ENCODE peak calls at places on chromosomes 3 and 15, in six cellular contexts. O, D, M, P, X and S are unnamed samples.
A peak's percentile ranks its signal among the peaks of the same experiment; 100 is the strongest.

GRCh38 chr3:55202320-55202719 is 274.5 kb upstream of the LRTM1 start:
- DNase-seq in O (no peak), D (peak; percentile 55), M (no peak), P (no peak), X (peak; percentile 95), S (peak; percentile 26)

GRCh38 chr15:72155021-72155621 is 36.9 kb downstream of the SENP8 start:
- DNase-seq in O (peak; percentile 92), D (peak; percentile 75), M (no peak), P (peak; percentile 51), X (peak; percentile 6), S (peak; percentile 85)

GRCh38 chr15:31434418-31435255 is 108.0 kb downstream of the KLF13 start:
- DNase-seq in O (no peak), D (peak; percentile 56), M (peak; percentile 71), P (no peak), X (peak; percentile 93), S (peak; percentile 53)

GRCh38 chr3:143979813-143980212 is 8.2 kb downstream of the DIPK2A start:
- DNase-seq in O (no peak), D (no peak), M (no peak), P (no peak), X (peak; percentile 36), S (no peak)

GRCh38 chr3:65828706-65829105 is 210.0 kb downstream of the MAGI1 start:
- DNase-seq in O (no peak), D (no peak), M (no peak), P (no peak), X (peak; percentile 31), S (peak; percentile 23)

GRCh38 chr15:56425976-56426375 is 39.0 kb downstream of the MNS1 start:
- DNase-seq in O (no peak), D (no peak), M (no peak), P (no peak), X (no peak), S (no peak)

GRCh38 chr3:72907851-72908620 is 20.2 kb downstream of the GXYLT2 start:
- DNase-seq in O (peak; percentile 13), D (peak; percentile 60), M (no peak), P (no peak), X (peak; percentile 86), S (peak; percentile 37)

GRCh38 chr15:31078461-31078860 is 23.1 kb downstream of the TRPM1 start:
- DNase-seq in O (no peak), D (no peak), M (no peak), P (peak; percentile 43), X (no peak), S (no peak)

GRCh38 chr3:145698252-145698651 is 462.7 kb downstream of the PLOD2 start:
- DNase-seq in O (no peak), D (no peak), M (no peak), P (no peak), X (no peak), S (peak; percentile 4)

GRCh38 chr3:140505256-140505655 is 172.6 kb upstream of the TRIM42 start:
- DNase-seq in O (no peak), D (no peak), M (no peak), P (no peak), X (no peak), S (peak; percentile 78)

GRCh38 chr15:101372149-101372577 is 77.1 kb upstream of the SNRPA1 start:
- DNase-seq in O (no peak), D (peak; percentile 19), M (no peak), P (no peak), X (peak; percentile 64), S (no peak)

GRCh38 chr3:8622873-8623725 is 21.5 kb downstream of the SSUH2 start:
- DNase-seq in O (peak; percentile 74), D (peak; percentile 76), M (peak; percentile 62), P (peak; percentile 89), X (peak; percentile 70), S (peak; percentile 30)

GRCh38 chr3:59879033-59879655 is 829.3 kb upstream of the CFAP20DC start:
- DNase-seq in O (no peak), D (no peak), M (no peak), P (no peak), X (no peak), S (no peak)

GRCh38 chr3:39124876-39125836 is 17.7 kb downstream of the TTC21A start:
- DNase-seq in O (peak; percentile 51), D (peak; percentile 48), M (no peak), P (no peak), X (peak; percentile 57), S (no peak)

GRCh38 chr3:66376568-66376967 is 124.3 kb downstream of the LRIG1 start:
- DNase-seq in O (no peak), D (peak; percentile 16), M (no peak), P (no peak), X (peak; percentile 85), S (peak; percentile 24)

GRCh38 chr3:149395107-149396089 is 17.9 kb upstream of the TM4SF1 start:
- DNase-seq in O (peak; percentile 73), D (peak; percentile 97), M (no peak), P (no peak), X (peak; percentile 67), S (no peak)

GRCh38 chr15:98873441-98874218 is 134.0 kb downstream of the PGPEP1L start:
- DNase-seq in O (peak; percentile 79), D (peak; percentile 94), M (no peak), P (no peak), X (peak; percentile 83), S (peak; percentile 90)

GRCh38 chr3:114218006-114218405 is 19.4 kb downstream of the ZNF80 start:
- DNase-seq in O (no peak), D (no peak), M (no peak), P (no peak), X (no peak), S (no peak)

GRCh38 chr3:185087419-185087818 is 65.4 kb downstream of the C3orf70 start:
- DNase-seq in O (no peak), D (no peak), M (no peak), P (no peak), X (no peak), S (no peak)

GRCh38 chr3:156892701-156893100 is 66.5 kb downstream of the LEKR1 start:
- DNase-seq in O (no peak), D (peak; percentile 97), M (no peak), P (no peak), X (peak; percentile 51), S (peak; percentile 93)

GRCh38 chr15:60917469-60918130 is 311.5 kb downstream of the RORA start:
- DNase-seq in O (no peak), D (no peak), M (no peak), P (no peak), X (peak; percentile 18), S (no peak)

GRCh38 chr3:188583476-188584161 is 429.7 kb downstream of the LPP start:
- DNase-seq in O (no peak), D (peak; percentile 73), M (peak; percentile 10), P (no peak), X (peak; percentile 29), S (peak; percentile 47)

DNA sequence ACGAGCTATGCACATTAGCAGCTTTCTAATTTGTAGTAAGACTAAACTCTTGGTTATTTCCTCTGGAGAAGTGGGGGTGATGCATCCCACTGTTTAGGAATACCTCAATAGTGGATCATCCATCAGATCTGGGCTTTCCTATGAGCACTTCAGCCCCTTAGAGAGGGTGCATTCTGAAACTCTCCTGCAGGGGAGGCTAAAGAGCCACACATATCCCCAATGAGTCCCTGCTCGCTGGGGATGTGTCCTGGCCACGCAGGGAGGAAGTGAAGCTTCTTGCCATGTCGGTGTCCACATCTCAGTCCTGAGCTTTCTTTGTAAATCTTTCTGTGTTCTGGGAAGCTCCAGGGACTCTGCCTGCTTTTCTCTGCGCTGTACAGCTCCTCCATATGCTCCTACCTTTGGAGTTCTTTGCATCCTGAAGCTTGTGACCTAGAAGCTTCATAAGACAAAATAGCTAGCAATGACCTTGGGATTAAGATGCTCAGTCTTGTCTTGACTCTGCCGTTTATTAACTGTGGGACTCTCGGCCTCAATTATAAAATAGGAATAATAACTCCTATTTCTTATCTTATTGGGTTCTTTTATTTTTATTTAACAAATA is 28.3 kb upstream of the MASP1 start:
- DNase-seq in O (peak; percentile 72), D (peak; percentile 77), M (peak; percentile 60), P (peak; percentile 94), X (peak; percentile 70), S (peak; percentile 59)
- H2AFZ ChIP-seq in O (no peak overlapping the region), D (peak overlapping the region; percentile 77), M (no peak overlapping the region), P (no peak overlapping the region), X (peak overlapping the region; percentile 38), S (peak overlapping the region; percentile 90)

GRCh38 chr3:87796137-87796899 is 262.5 kb downstream of the CGGBP1 start:
- DNase-seq in O (no peak), D (no peak), M (no peak), P (no peak), X (no peak), S (no peak)

GRCh38 chr3:87792193-87792531 is 266.6 kb downstream of the CGGBP1 start:
- DNase-seq in O (no peak), D (no peak), M (no peak), P (no peak), X (no peak), S (no peak)

GRCh38 chr3:87793322-87793877 is 265.4 kb downstream of the CGGBP1 start:
- DNase-seq in O (no peak), D (no peak), M (no peak), P (no peak), X (no peak), S (no peak)

GRCh38 chr3:87791248-87792027 is 267.4 kb downstream of the CGGBP1 start:
- DNase-seq in O (no peak), D (no peak), M (no peak), P (no peak), X (no peak), S (no peak)

GRCh38 chr3:87792532-87793321 is 266.1 kb downstream of the CGGBP1 start:
- DNase-seq in O (no peak), D (peak; percentile 7), M (no peak), P (peak; percentile 72), X (no peak), S (no peak)
- H2AFZ ChIP-seq in O (no peak within 1 kb of the TSS), D (peak within 1 kb of the TSS; percentile 78), M (no peak within 1 kb of the TSS), P (peak within 1 kb of the TSS; percentile 99), X (no peak within 1 kb of the TSS), S (peak within 1 kb of the TSS; percentile 46)

DNA sequence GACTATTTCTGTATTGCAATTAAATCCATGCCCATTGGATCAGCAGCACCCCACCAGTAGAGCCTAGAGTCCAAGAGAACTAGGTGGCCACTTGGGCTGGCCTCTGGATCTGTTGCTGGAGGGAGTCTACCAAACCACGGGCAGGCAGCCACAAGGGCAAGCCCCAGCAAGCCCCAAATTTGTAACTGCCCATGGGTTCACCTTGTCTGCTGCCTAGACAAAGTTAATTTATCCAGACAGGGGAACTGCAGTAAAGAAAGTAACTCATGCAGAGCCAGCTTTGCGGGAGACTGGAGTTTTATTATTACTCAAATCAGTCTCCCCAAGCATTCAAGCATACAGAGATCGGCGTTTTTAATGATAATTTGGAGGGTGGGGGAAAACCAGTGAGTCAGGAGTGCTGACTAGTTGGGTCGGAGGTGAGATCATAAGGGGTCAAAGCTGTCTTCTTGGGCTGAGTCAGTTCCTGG is 74.0 kb upstream of the TERB2 start:
- DNase-seq in O (no peak), D (peak; percentile 16), M (no peak), P (no peak), X (no peak), S (peak; percentile 77)
- H2AFZ ChIP-seq in O (no peak overlapping the region), D (no peak overlapping the region), M (no peak overlapping the region), P (no peak overlapping the region), X (no peak overlapping the region), S (peak overlapping the region; percentile 74)

GRCh38 chr3:194245975-194246561 is 105.1 kb downstream of the CPN2 start:
- DNase-seq in O (no peak), D (no peak), M (no peak), P (peak; percentile 57), X (no peak), S (no peak)

GRCh38 chr3:194247350-194247740 is 103.8 kb downstream of the CPN2 start:
- DNase-seq in O (no peak), D (no peak), M (no peak), P (peak; percentile 24), X (no peak), S (no peak)

GRCh38 chr3:194245474-194245873 is 105.7 kb downstream of the CPN2 start:
- DNase-seq in O (no peak), D (no peak), M (no peak), P (no peak), X (no peak), S (no peak)

GRCh38 chr3:194244167-194244566 is 107.0 kb downstream of the CPN2 start:
- DNase-seq in O (no peak), D (no peak), M (no peak), P (no peak), X (no peak), S (no peak)

GRCh38 chr3:194246709-194247349 is 104.3 kb downstream of the CPN2 start:
- DNase-seq in O (no peak), D (no peak), M (no peak), P (no peak), X (no peak), S (no peak)
- H2AFZ ChIP-seq in O (no peak overlapping the region), D (no peak overlapping the region), M (no peak overlapping the region), P (no peak overlapping the region), X (no peak overlapping the region), S (no peak overlapping the region)